ENCODE peak calls at places on chromosome 19, in nine cellular contexts. J, X, W, P, N, Z, G, T and L are unnamed samples.

GRCh38 chr19:2259331-2259730 is 3.1 kb upstream of the JSRP1 start:
- DNase-seq in N (no peak), P (no peak), W (no peak), G (peak), J (no peak), T (no peak), X (no peak), Z (no peak), L (no peak)

GRCh38 chr19:28330831-28331230 is 882.1 kb downstream of the UQCRFS1 start:
- DNase-seq in J (no peak), G (no peak), W (no peak), N (no peak), Z (no peak), P (no peak), T (no peak), X (no peak), L (no peak)

GRCh38 chr19:9953802-9954542 is 17.7 kb upstream of the OLFM2 start:
- DNase-seq in J (no peak), G (no peak), X (no peak), P (no peak), Z (no peak), N (no peak), W (no peak), T (no peak), L (no peak)

GRCh38 chr19:50496189-50497029 is 14.6 kb downstream of the JOSD2 start:
- DNase-seq in N (no peak), T (peak), Z (no peak), X (no peak), G (no peak), P (no peak), W (peak), J (peak), L (no peak)

GRCh38 chr19:30479231-30479630 is 107.0 kb downstream of the ZNF536 start:
- DNase-seq in Z (no peak), G (no peak), P (no peak), W (no peak), T (no peak), N (no peak), J (peak), X (no peak), L (no peak)

GRCh38 chr19:21823224-21823623 is 12.8 kb downstream of the ZNF43 start:
- DNase-seq in P (no peak), G (no peak), Z (no peak), W (no peak), J (no peak), X (no peak), T (no peak), N (no peak), L (no peak)

GRCh38 chr19:11578342-11579142 is 1.1 kb upstream of the ACP5 start:
- DNase-seq in P (no peak), J (peak), N (no peak), Z (no peak), X (no peak), T (peak), G (peak), W (peak), L (no peak)

GRCh38 chr19:8185343-8186068 is 23.7 kb upstream of the CERS4 start:
- DNase-seq in Z (no peak), P (no peak), N (no peak), W (no peak), G (no peak), X (no peak), J (no peak), T (no peak), L (no peak)

GRCh38 chr19:4730740-4731171 is 7.1 kb upstream of the DPP9 start:
- DNase-seq in T (no peak), W (no peak), Z (no peak), X (no peak), N (no peak), P (no peak), J (no peak), G (peak), L (no peak)

GRCh38 chr19:10760268-10760944 is 42.5 kb downstream of the DNM2 start:
- DNase-seq in P (no peak), T (peak), G (no peak), J (no peak), W (no peak), Z (no peak), N (no peak), X (no peak), L (no peak)

GRCh38 chr19:53808710-53809125 is 15.4 kb downstream of the NLRP12 start:
- DNase-seq in N (no peak), W (no peak), P (no peak), Z (no peak), G (peak), X (peak), J (no peak), T (peak), L (no peak)

GRCh38 chr19:11096210-11096841 is 7.1 kb downstream of the LDLR start:
- DNase-seq in N (no peak), X (no peak), W (peak), Z (no peak), P (no peak), J (peak), T (no peak), G (peak), L (no peak)

GRCh38 chr19:36573948-36574726 is 1.0 kb upstream of the ZNF529 start:
- DNase-seq in W (no peak), G (peak), T (peak), Z (no peak), J (no peak), P (peak), N (no peak), X (no peak), L (peak)

GRCh38 chr19:42965204-42965603 is 28.2 kb upstream of the PSG7 start:
- DNase-seq in P (peak), W (no peak), Z (no peak), G (no peak), T (no peak), J (no peak), X (peak), N (peak), L (no peak)

GRCh38 chr19:46474211-46474610 is 2.8 kb upstream of the PNMA8A start:
- DNase-seq in T (no peak), P (no peak), X (no peak), G (peak), N (no peak), W (no peak), J (no peak), Z (no peak), L (no peak)

GRCh38 chr19:29623726-29624488 is 17.8 kb downstream of the POP4 start:
- DNase-seq in J (no peak), X (no peak), W (no peak), Z (no peak), P (no peak), N (no peak), T (no peak), G (no peak), L (no peak)

GRCh38 chr19:40283414-40284250 is 1.5 kb downstream of the AKT2 start:
- DNase-seq in W (no peak), N (no peak), P (no peak), Z (no peak), T (no peak), X (no peak), G (peak), J (no peak), L (no peak)

GRCh38 chr19:46950526-46951235 is 69.0 kb upstream of the NPAS1 start:
- DNase-seq in G (no peak), P (no peak), Z (no peak), X (no peak), W (no peak), N (no peak), J (no peak), T (no peak), L (no peak)

GRCh38 chr19:40663712-40664692 is 26.4 kb downstream of the NUMBL start:
- DNase-seq in N (no peak), G (peak), X (no peak), P (no peak), W (peak), T (no peak), Z (no peak), J (peak), L (no peak)

GRCh38 chr19:6221220-6221877 is 58.4 kb downstream of the MLLT1 start:
- DNase-seq in Z (no peak), N (no peak), J (no peak), P (no peak), G (peak), W (no peak), X (no peak), T (no peak), L (no peak)

GRCh38 chr19:1357695-1358094 is 26.0 kb upstream of the NDUFS7 start:
- DNase-seq in Z (no peak), X (no peak), J (no peak), T (no peak), N (no peak), G (no peak), W (no peak), P (no peak), L (no peak)

GRCh38 chr19:50358483-50359431 is 6.7 kb downstream of the NAPSA start:
- DNase-seq in Z (no peak), N (no peak), X (no peak), J (peak), P (no peak), T (no peak), W (peak), G (peak), L (no peak)

GRCh38 chr19:40474737-40475136 is 7.9 kb downstream of the SPTBN4 start:
- DNase-seq in W (no peak), J (no peak), N (no peak), Z (no peak), P (no peak), G (no peak), T (no peak), X (no peak), L (no peak)

GRCh38 chr19:28603453-28603852 is 609.5 kb downstream of the UQCRFS1 start:
- DNase-seq in X (no peak), G (no peak), P (no peak), N (no peak), Z (no peak), J (no peak), W (no peak), T (no peak), L (no peak)

GRCh38 chr19:33134571-33135041 is 2.7 kb downstream of the WDR88 start:
- DNase-seq in P (no peak), J (no peak), W (no peak), G (peak), Z (no peak), T (no peak), X (no peak), N (no peak), L (no peak)

GRCh38 chr19:17325881-17326594 is 8.6 kb downstream of the ANO8 start:
- DNase-seq in W (no peak), G (peak), X (no peak), N (no peak), T (no peak), P (no peak), Z (peak), J (no peak), L (no peak)

GRCh38 chr19:46791944-46792343 is 3.5 kb upstream of the SLC1A5 start:
- DNase-seq in P (no peak), T (no peak), J (no peak), N (no peak), W (no peak), Z (no peak), G (peak), X (no peak), L (no peak)

GRCh38 chr19:40144151-40144550 is 47.1 kb upstream of the MAP3K10 start:
- DNase-seq in P (no peak), X (no peak), T (no peak), J (no peak), G (no peak), N (no peak), W (no peak), Z (no peak), L (no peak)

GRCh38 chr19:41416194-41416674 is 10.9 kb downstream of the B3GNT8 start:
- DNase-seq in W (no peak), J (no peak), X (no peak), P (no peak), T (no peak), Z (no peak), N (no peak), G (peak), L (no peak)

GRCh38 chr19:11191273-11191755 is 6.0 kb downstream of the KANK2 start:
- DNase-seq in T (no peak), G (peak), X (peak), N (no peak), J (peak), W (peak), Z (peak), P (no peak), L (peak)

GRCh38 chr19:44745386-44745831 is 3.1 kb upstream of the BCL3 start:
- DNase-seq in Z (no peak), W (peak), J (peak), P (no peak), N (peak), G (peak), T (no peak), X (no peak), L (peak)

GRCh38 chr19:49866933-49867782 is at the start of gene PNKP:
- DNase-seq in J (peak), Z (peak), P (peak), W (peak), X (peak), N (no peak), G (peak), T (peak), L (peak)

GRCh38 chr19:49690656-49691242 is at the start of gene CPT1C:
- DNase-seq in J (peak), P (no peak), T (peak), X (no peak), G (peak), W (peak), N (no peak), Z (no peak), L (no peak)

DNA sequence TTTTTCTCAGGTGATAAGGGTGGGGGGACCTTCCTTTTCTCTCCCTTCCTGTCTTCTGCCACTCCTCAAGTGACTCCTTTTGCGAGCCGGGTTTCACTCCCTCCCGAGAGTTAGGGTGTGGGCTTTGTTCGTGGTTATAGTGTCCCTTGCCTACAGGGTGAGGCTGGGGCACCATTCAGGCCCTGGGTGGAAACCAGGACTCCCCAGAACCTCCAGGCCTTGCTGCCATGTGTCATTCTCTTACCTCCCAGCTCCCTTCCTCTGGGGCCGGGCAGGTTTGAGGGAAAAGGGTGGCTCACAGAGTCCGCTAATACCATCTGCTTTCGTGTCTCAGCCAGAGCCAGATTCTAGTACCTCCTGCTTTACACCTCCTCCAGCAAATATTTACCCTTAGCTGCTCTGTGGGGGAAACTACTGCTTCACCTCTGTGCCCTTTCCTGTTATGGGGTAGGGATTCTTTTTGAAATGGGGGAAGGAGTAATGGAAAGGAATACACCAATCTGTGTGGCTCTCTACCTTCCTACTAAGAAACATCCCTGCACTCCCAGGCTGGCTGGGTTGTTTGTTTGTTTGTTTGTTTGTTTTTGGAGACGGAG is 2.8 kb downstream of the ACTN4 start:
- DNase-seq in W (no peak), X (no peak), T (no peak), G (peak), P (no peak), J (no peak), N (no peak), Z (no peak), L (no peak)
- H3K4me3 ChIP-seq in W (peak), X (peak), T (peak), G (peak), P (peak), J (peak), N (peak), Z (peak), L (peak)

DNA sequence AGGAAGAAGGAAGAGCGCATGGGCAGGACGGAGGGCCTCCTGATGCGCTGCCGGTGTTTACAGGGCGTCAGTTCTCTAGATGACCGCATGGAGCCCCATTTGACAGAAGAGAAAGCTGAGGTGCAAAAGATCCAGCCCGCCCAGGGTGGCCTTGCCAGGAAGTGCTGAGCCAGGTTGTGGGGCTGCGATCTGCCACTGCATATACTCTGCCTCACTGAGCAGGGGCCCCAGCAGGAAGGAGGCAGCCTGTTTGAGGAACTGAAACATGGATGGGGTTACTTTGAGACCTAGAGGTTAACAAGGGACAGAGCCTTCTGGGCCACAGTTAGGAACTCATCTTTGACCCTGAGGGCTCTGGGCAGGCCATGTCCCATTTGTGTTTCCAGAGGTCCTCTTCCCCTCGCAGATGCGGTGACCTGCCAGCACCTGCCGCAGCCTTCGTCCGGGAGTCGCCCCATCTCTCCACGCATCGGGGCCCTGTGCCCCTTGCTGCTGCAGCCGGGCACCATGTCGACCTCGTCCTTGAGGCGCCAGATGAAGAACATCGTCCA is 3.2 kb downstream of the EPN1 start:
- DNase-seq in N (no peak), P (no peak), W (peak), G (no peak), Z (no peak), J (no peak), T (no peak), X (no peak), L (no peak)
- H3K4me3 ChIP-seq in N (no peak), P (no peak), W (peak), G (no peak), Z (peak), J (no peak), T (no peak), X (no peak), L (no peak)

GRCh38 chr19:14599548-14600147 is 16.8 kb downstream of the CLEC17A start:
- DNase-seq in T (no peak), N (no peak), Z (no peak), W (no peak), J (no peak), P (no peak), G (peak), X (no peak), L (no peak)

GRCh38 chr19:14606627-14607026 is 23.7 kb downstream of the CLEC17A start:
- DNase-seq in G (no peak), X (no peak), P (no peak), J (no peak), W (no peak), T (no peak), N (no peak), Z (no peak), L (no peak)

DNA sequence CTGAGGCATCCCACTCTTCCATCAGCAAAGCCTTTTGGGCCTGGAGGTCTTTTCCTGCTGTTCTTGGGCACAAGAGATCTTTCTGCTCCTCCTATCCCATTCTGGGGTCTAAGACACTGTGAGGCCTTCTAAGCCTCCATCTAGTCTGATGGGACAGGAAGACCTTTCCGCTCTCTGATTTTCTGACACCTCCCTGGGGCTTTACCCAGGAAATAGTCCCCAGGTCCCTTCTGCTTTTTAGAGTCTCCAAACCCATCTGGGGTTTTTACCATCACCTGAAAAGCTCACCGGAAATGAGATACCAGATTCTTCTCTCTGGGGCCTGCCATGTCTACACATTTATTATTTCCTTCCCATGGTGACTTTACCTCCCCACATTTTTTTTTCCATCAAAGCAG is 21.1 kb downstream of the CLEC17A start:
- DNase-seq in X (no peak), Z (no peak), N (no peak), T (no peak), P (no peak), W (no peak), J (no peak), G (no peak), L (no peak)
- H3K4me3 ChIP-seq in X (no peak), Z (no peak), N (no peak), T (no peak), P (no peak), W (no peak), J (no peak), G (no peak), L (no peak)

DNA sequence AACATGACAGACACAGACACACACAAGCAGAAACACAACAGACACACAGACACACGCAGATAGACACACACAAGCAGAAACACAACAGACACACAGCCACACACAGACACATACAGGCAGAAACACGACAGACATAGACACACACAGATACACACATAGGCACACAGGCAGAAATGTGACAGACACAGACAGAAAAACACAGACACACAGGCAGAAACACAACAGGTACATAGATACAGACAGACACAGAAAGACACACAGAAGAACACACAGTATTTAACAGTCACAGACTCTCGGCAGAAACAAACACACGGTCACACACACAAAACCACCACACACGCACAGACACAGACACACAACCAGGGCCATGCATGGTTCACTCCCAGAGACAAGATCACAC is 905 bp downstream of the TBXA2R start:
- DNase-seq in T (no peak), Z (no peak), W (no peak), N (no peak), P (no peak), X (no peak), G (no peak), J (no peak), L (no peak)
- H3K4me3 ChIP-seq in T (no peak), Z (peak), W (peak), N (peak), P (no peak), X (peak), G (peak), J (peak), L (no peak)

GRCh38 chr19:56765107-56765506 is 75.4 kb downstream of the PEG3 start:
- DNase-seq in W (peak), J (peak), G (no peak), P (no peak), Z (no peak), X (no peak), T (no peak), N (no peak), L (no peak)
- H3K4me3 ChIP-seq in W (peak), J (peak), G (no peak), P (no peak), Z (peak), X (peak), T (no peak), N (no peak), L (no peak)

GRCh38 chr19:13579388-13580060 is 73.2 kb upstream of the CACNA1A start:
- DNase-seq in G (peak), T (no peak), N (peak), J (no peak), X (peak), Z (no peak), W (no peak), P (peak), L (no peak)

GRCh38 chr19:13573268-13573667 is 67.0 kb upstream of the CACNA1A start:
- DNase-seq in Z (no peak), T (no peak), W (no peak), J (no peak), P (no peak), X (no peak), G (peak), N (no peak), L (no peak)

GRCh38 chr19:13576726-13577125 is 70.4 kb upstream of the CACNA1A start:
- DNase-seq in W (no peak), P (no peak), Z (no peak), G (no peak), N (no peak), T (no peak), X (no peak), J (no peak), L (no peak)

GRCh38 chr19:13574933-13575332 is 68.7 kb upstream of the CACNA1A start:
- DNase-seq in J (no peak), W (no peak), G (peak), X (no peak), P (no peak), T (peak), N (no peak), Z (no peak), L (peak)
- H3K4me3 ChIP-seq in J (no peak), W (no peak), G (no peak), X (no peak), P (no peak), T (no peak), N (no peak), Z (no peak), L (no peak)